ENCODE peak calls at places on chromosomes 16 and 17, in four cellular contexts. One of them, this sample, is unnamed.

GRCh38 chr17:69227536-69227935 is 1.1 kb downstream of the ABCA10 start:
- DNase-seq in H1: no peak
- DNase-seq in K562: no peak
- DNase-seq in HepG2: no peak
- DNase-seq in this sample: no peak

GRCh38 chr17:11459780-11460426 is 138.4 kb upstream of the DNAH9 start:
- DNase-seq in H1: no peak
- DNase-seq in HepG2: no peak
- DNase-seq in K562: no peak
- DNase-seq in this sample: no peak

GRCh38 chr17:4480929-4481898 is 17.5 kb upstream of the SPNS2 start:
- DNase-seq in HepG2: no peak
- DNase-seq in H1: no peak
- DNase-seq in K562: no peak
- DNase-seq in this sample: no peak

GRCh38 chr17:6554871-6555330 is 1.5 kb downstream of the PITPNM3 start:
- DNase-seq in H1: no peak
- DNase-seq in K562: no peak
- DNase-seq in HepG2: no peak
- DNase-seq in this sample: peak

GRCh38 chr17:61307905-61308886 is 91.4 kb upstream of the TBX2 start:
- DNase-seq in H1: no peak
- DNase-seq in HepG2: no peak
- DNase-seq in K562: no peak
- DNase-seq in this sample: no peak

GRCh38 chr17:28552201-28552999 is at the start of gene UNC119:
- DNase-seq in K562: peak
- DNase-seq in HepG2: peak
- DNase-seq in H1: peak
- DNase-seq in this sample: peak

GRCh38 chr17:37570527-37571093 is 38.6 kb downstream of the SYNRG start:
- DNase-seq in HepG2: peak
- DNase-seq in K562: peak
- DNase-seq in H1: peak
- DNase-seq in this sample: peak

GRCh38 chr17:64024781-64025731 is 4.6 kb upstream of the ICAM2 start:
- DNase-seq in K562: no peak
- DNase-seq in H1: no peak
- DNase-seq in HepG2: no peak
- DNase-seq in this sample: no peak

GRCh38 chr17:44008205-44008909 is 3.9 kb downstream of the NAGS start:
- DNase-seq in K562: no peak
- DNase-seq in HepG2: no peak
- DNase-seq in H1: peak
- DNase-seq in this sample: peak

GRCh38 chr16:17364319-17365210 is 106.2 kb downstream of the XYLT1 start:
- DNase-seq in HepG2: no peak
- DNase-seq in H1: no peak
- DNase-seq in K562: no peak
- DNase-seq in this sample: no peak

GRCh38 chr17:57627591-57627990 is 117.5 kb downstream of the CCDC182 start:
- DNase-seq in K562: no peak
- DNase-seq in HepG2: no peak
- DNase-seq in H1: no peak
- DNase-seq in this sample: no peak

GRCh38 chr17:9284884-9285283 is 263.6 kb downstream of the NTN1 start:
- DNase-seq in HepG2: no peak
- DNase-seq in K562: no peak
- DNase-seq in H1: no peak
- DNase-seq in this sample: no peak

GRCh38 chr16:31705371-31705770 is 168.2 kb upstream of the ZNF267 start:
- DNase-seq in H1: no peak
- DNase-seq in K562: no peak
- DNase-seq in HepG2: no peak
- DNase-seq in this sample: no peak
- TF ChIP-seq ATF3 in H1: no peak
- TF ChIP-seq ATF3 in K562: no peak
- TF ChIP-seq ATF3 in HepG2: no peak
- TF ChIP-seq ATF3 in this sample: no peak

DNA sequence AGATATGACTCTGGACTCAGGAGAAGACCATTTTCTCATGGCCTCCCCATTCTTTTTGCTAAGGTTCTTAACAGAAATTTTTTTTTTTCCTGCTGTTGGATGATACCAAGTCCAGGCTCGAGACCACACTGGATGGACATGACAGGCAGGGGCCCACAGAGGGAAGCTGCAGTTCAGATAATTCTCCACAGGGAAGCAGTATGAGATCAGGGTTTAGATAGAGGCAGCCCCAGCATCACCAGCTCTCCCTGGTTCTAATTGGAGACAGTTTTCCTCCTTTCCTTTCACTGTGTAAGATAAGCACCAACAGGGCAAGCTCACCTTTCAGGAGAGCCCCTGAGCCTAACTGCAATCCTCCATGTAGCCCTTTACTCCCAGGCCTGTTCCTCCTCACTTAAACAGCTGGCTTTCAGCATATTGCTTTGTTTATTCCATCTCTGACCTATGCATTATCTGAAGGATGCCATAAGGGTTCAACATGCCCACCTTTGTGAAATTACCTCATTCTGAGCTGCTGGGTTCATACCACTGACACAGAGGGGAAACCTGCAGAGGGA is 108.1 kb downstream of the SNX11 start:
- DNase-seq in HepG2: peak
- DNase-seq in H1: peak
- DNase-seq in K562: peak
- DNase-seq in this sample: peak
- TF ChIP-seq JUN in HepG2: no peak
- TF ChIP-seq JUN in H1: no peak
- TF ChIP-seq JUN in K562: no peak
- TF ChIP-seq JUN in this sample: no peak

GRCh38 chr16:28009586-28010373 is 53.7 kb downstream of the GSG1L start:
- DNase-seq in K562: no peak
- DNase-seq in HepG2: no peak
- DNase-seq in H1: no peak
- DNase-seq in this sample: no peak

GRCh38 chr16:28012031-28012445 is 51.5 kb downstream of the GSG1L start:
- DNase-seq in K562: peak
- DNase-seq in H1: no peak
- DNase-seq in HepG2: no peak
- DNase-seq in this sample: no peak

GRCh38 chr16:28013392-28013791 is 50.1 kb downstream of the GSG1L start:
- DNase-seq in K562: no peak
- DNase-seq in H1: no peak
- DNase-seq in HepG2: no peak
- DNase-seq in this sample: no peak

GRCh38 chr16:28011223-28011622 is 52.3 kb downstream of the GSG1L start:
- DNase-seq in HepG2: no peak
- DNase-seq in K562: no peak
- DNase-seq in H1: no peak
- DNase-seq in this sample: no peak

DNA sequence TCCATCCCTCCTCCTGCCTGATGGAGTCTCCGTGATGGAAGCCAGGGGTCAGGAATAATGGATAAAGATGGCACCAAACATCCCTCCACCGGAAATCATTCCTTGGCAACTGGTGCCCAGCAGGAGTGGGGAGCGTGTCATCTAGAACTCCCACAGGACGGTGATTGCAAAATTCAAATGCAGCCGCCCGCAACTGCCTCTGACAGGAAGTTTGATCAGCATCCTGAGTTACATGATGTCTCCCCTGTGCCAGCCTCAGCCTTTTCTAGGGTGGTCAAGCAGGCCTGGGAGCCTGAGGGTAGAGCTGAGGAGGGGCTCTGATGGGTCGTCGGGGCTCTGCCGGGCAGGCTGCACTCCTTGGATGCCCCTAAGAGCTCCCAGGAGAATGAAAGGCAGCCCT is 52.8 kb downstream of the GSG1L start:
- DNase-seq in H1: no peak
- DNase-seq in HepG2: no peak
- DNase-seq in K562: no peak
- DNase-seq in this sample: no peak
- TF ChIP-seq ATF2 in H1: no peak
- TF ChIP-seq ATF2 in HepG2: no peak
- TF ChIP-seq ATF2 in K562: no peak
- TF ChIP-seq ATF2 in this sample: no peak

DNA sequence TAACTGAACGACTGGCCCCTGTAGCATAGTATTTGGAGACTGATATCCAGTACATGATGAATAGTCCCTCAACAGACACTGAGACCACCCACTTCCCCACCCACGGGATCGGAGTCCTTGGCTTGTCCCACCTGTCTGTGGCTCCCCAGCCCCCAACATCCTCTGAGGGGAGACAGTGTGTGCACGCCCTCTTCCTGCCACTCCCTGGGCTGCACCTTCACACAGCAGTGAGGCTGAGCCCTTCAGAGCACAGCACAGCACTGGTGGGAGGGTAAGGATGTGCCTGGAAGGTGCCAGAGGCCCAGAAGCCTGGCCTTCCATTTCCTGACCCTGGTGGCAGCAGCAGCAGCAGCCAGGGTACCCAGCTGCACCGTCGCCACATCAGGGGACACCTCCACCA is 11.0 kb downstream of the DNASE1 start:
- DNase-seq in H1: no peak
- DNase-seq in K562: no peak
- DNase-seq in HepG2: no peak
- DNase-seq in this sample: no peak
- TF ChIP-seq ATF3 in H1: no peak
- TF ChIP-seq ATF3 in K562: no peak
- TF ChIP-seq ATF3 in HepG2: no peak
- TF ChIP-seq ATF3 in this sample: no peak

DNA sequence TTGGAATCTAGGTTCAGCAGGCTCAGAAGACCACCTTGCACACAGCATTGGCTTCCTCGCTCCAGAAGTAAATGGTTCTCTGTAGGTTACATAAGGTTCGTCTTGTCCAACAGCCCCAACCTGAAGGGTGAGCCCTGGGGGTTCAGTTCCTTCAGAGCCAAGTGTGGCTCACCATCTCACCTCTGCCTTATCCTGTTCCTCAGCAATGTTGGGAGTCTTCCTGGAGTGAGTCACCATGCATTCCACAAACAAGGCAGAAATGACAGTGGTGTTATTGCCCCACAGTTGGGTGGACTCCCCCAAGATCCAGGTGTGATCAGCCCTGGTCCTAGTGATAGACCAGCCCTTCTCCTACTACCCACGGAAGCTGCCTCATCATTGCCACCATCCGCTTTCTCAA is 26.8 kb upstream of the SMPD3 start:
- DNase-seq in K562: no peak
- DNase-seq in H1: no peak
- DNase-seq in HepG2: no peak
- DNase-seq in this sample: no peak
- TF ChIP-seq JUN in K562: no peak
- TF ChIP-seq JUN in H1: no peak
- TF ChIP-seq JUN in HepG2: no peak
- TF ChIP-seq JUN in this sample: no peak

DNA sequence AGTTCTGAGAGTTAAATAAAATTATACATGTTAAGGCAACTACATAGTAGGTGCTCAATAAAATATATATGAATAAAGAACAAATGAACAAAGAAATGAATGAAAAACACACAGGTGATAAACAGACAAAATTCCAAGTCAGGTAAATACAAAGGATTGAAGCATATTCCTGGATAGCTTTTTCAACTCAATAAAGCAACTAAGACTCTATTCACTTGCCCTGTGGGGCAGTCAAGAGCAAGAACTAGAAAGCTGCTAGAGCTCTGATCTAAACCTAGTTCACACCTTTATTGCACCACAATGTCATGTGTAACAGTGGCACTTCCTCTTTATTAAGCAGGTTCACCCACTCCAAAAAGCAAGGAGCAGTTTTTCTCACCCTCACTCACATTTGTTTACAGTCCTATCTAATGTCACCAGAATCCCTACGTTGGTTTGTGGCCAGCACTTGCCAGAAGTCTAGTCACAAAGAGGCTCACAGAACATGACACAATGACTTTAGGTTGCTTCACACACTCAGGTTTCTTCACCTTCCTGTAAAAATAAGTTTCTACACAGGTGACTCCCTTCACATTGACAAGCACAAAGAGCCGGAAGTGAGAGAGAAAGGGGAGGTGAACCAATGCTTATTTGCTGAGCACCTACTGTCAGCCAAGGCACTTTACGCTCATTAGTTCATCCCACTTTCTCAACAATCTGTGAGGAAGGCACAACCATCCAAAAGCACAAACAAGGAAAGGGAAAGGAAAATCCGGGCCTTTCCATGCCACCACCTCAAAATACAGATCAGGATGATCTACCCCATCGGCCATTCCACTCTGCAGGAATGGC is 70.8 kb downstream of the XPO6 start:
- DNase-seq in K562: no peak
- DNase-seq in H1: no peak
- DNase-seq in HepG2: peak
- DNase-seq in this sample: no peak
- TF ChIP-seq ATF2 in K562: no peak
- TF ChIP-seq ATF2 in H1: no peak
- TF ChIP-seq ATF2 in HepG2: no peak
- TF ChIP-seq ATF2 in this sample: no peak